ENCODE peak calls at places on chromosomes 5 and 9, in ten cellular contexts. A is lung; U is retina; E is memory B cell; T is naive B cell; Q is neural crest cell; D is ELR; V is WERI-Rb-1; H is transverse colon; O is CD4-positive, alpha-beta memory T cell. R is an unnamed sample.

GRCh38 chr9:116550728-116551436 is 136.2 kb upstream of the TRIM32 start:
- DNase-seq in A (no peak), U (no peak), E (no peak), T (no peak), Q (no peak), D (peak; percentile 22), V (no peak), H (no peak), O (no peak), R (no peak)

GRCh38 chr5:28961806-28962205 is 1923.4 kb upstream of the CDH9 start:
- DNase-seq in A (no peak), U (no peak), E (no peak), T (no peak), Q (no peak), D (no peak), V (no peak), H (no peak), O (no peak), R (no peak)

GRCh38 chr5:50667653-50668403 is 1.4 kb downstream of the PARP8 start:
- DNase-seq in A (peak; percentile 71), U (no peak), E (peak; percentile 88), T (peak; percentile 89), Q (no peak), D (peak; percentile 76), V (peak; percentile 19), H (peak; percentile 68), O (peak; percentile 94), R (peak; percentile 92)

GRCh38 chr5:124162782-124163532 is 583.5 kb downstream of the ZNF608 start:
- DNase-seq in A (no peak), U (peak; percentile 60), E (no peak), T (peak; percentile 22), Q (peak; percentile 17), D (peak; percentile 1), V (peak; percentile 17), H (peak; percentile 47), O (no peak), R (no peak)

GRCh38 chr5:44640945-44641456 is 167.7 kb upstream of the MRPS30 start:
- DNase-seq in A (no peak), U (no peak), E (no peak), T (no peak), Q (no peak), D (no peak), V (no peak), H (no peak), O (no peak), R (no peak)

GRCh38 chr9:16825971-16826370 is 44.5 kb downstream of the BNC2 start:
- DNase-seq in A (no peak), U (peak; percentile 18), E (no peak), T (no peak), Q (no peak), D (peak; percentile 84), V (peak; percentile 47), H (peak; percentile 12), O (no peak), R (no peak)

GRCh38 chr9:128026255-128027165 is 40.6 kb downstream of the NAIF1 start:
- DNase-seq in A (no peak), U (no peak), E (peak; percentile 80), T (peak; percentile 91), Q (no peak), D (peak; percentile 29), V (no peak), H (peak; percentile 59), O (peak; percentile 95), R (peak; percentile 95)

GRCh38 chr9:16530669-16531461 is 339.6 kb downstream of the BNC2 start:
- DNase-seq in A (no peak), U (no peak), E (no peak), T (no peak), Q (no peak), D (no peak), V (no peak), H (peak; percentile 22), O (no peak), R (no peak)

GRCh38 chr9:35001803-35002502 is 12.4 kb downstream of the DNAJB5 start:
- DNase-seq in A (no peak), U (no peak), E (no peak), T (no peak), Q (no peak), D (peak; percentile 69), V (no peak), H (no peak), O (no peak), R (no peak)

GRCh38 chr9:108784998-108785397 is 70.8 kb downstream of the ACTL7B start:
- DNase-seq in A (no peak), U (no peak), E (no peak), T (no peak), Q (no peak), D (no peak), V (peak; percentile 33), H (no peak), O (no peak), R (no peak)

GRCh38 chr5:154437281-154437965 is 8.4 kb upstream of the SAP30L start:
- DNase-seq in A (no peak), U (no peak), E (no peak), T (no peak), Q (no peak), D (no peak), V (no peak), H (no peak), O (no peak), R (no peak)

GRCh38 chr5:88826959-88827585 is 55.9 kb downstream of the MEF2C start:
- DNase-seq in A (no peak), U (no peak), E (peak; percentile 70), T (peak; percentile 92), Q (no peak), D (peak; percentile 54), V (no peak), H (peak; percentile 33), O (no peak), R (no peak)

GRCh38 chr9:94870793-94871558 is 144.5 kb downstream of the AOPEP start:
- DNase-seq in A (no peak), U (no peak), E (no peak), T (no peak), Q (no peak), D (peak; percentile 67), V (no peak), H (no peak), O (peak; percentile 92), R (peak; percentile 92)

GRCh38 chr5:146079695-146080361 is 25.5 kb downstream of the PLAC8L1 start:
- DNase-seq in A (no peak), U (no peak), E (no peak), T (no peak), Q (no peak), D (peak; percentile 20), V (no peak), H (no peak), O (peak; percentile 8), R (no peak)

GRCh38 chr5:4079881-4080280 is 484.2 kb downstream of the IRX1 start:
- DNase-seq in A (no peak), U (no peak), E (no peak), T (no peak), Q (no peak), D (no peak), V (no peak), H (no peak), O (no peak), R (no peak)

GRCh38 chr9:115604831-115605483 is 487.0 kb upstream of the TNC start:
- DNase-seq in A (no peak), U (no peak), E (no peak), T (no peak), Q (no peak), D (peak; percentile 95), V (no peak), H (no peak), O (no peak), R (no peak)

GRCh38 chr5:133316346-133317343 is 264.8 kb downstream of the HSPA4 start:
- DNase-seq in A (no peak), U (no peak), E (no peak), T (no peak), Q (peak; percentile 20), D (peak; percentile 36), V (peak; percentile 40), H (no peak), O (no peak), R (no peak)

GRCh38 chr5:60402161-60402785 is 297.7 kb downstream of the DEPDC1B start:
- DNase-seq in A (no peak), U (no peak), E (no peak), T (peak; percentile 8), Q (no peak), D (no peak), V (no peak), H (no peak), O (no peak), R (no peak)

GRCh38 chr9:104911029-104911607 is 16.8 kb downstream of the ABCA1 start:
- DNase-seq in A (no peak), U (no peak), E (no peak), T (no peak), Q (no peak), D (peak; percentile 73), V (peak; percentile 84), H (no peak), O (no peak), R (no peak)

GRCh38 chr5:52774005-52774410 is 13.7 kb upstream of the ITGA1 start:
- DNase-seq in A (no peak), U (peak; percentile 13), E (no peak), T (no peak), Q (no peak), D (no peak), V (no peak), H (no peak), O (peak; percentile 18), R (peak; percentile 23)

GRCh38 chr9:125467341-125467740 is 205.7 kb downstream of the GAPVD1 start:
- DNase-seq in A (no peak), U (no peak), E (no peak), T (no peak), Q (no peak), D (no peak), V (no peak), H (no peak), O (no peak), R (no peak)

GRCh38 chr5:176775409-176775808 is 35.0 kb upstream of the UNC5A start:
- DNase-seq in A (no peak), U (no peak), E (no peak), T (no peak), Q (no peak), D (peak; percentile 60), V (no peak), H (no peak), O (no peak), R (no peak)

GRCh38 chr5:157100140-157100679 is 8.6 kb downstream of the HAVCR2 start:
- DNase-seq in A (no peak), U (no peak), E (no peak), T (no peak), Q (no peak), D (no peak), V (no peak), H (no peak), O (no peak), R (no peak)

GRCh38 chr5:141409598-141410306 is 1.9 kb downstream of the PCDHGB6 start:
- DNase-seq in A (no peak), U (no peak), E (no peak), T (no peak), Q (no peak), D (no peak), V (no peak), H (no peak), O (no peak), R (no peak)

GRCh38 chr5:129094924-129095797 is 612 bp downstream of the ISOC1 start:
- DNase-seq in A (peak; percentile 69), U (no peak), E (no peak), T (no peak), Q (peak; percentile 47), D (peak; percentile 56), V (peak; percentile 73), H (peak; percentile 79), O (no peak), R (peak; percentile 38)

GRCh38 chr5:3218096-3218495 is 377.5 kb upstream of the IRX1 start:
- DNase-seq in A (peak; percentile 22), U (no peak), E (no peak), T (no peak), Q (no peak), D (no peak), V (no peak), H (no peak), O (no peak), R (no peak)

GRCh38 chr5:77697692-77698091 is 59.2 kb upstream of the OTP start:
- DNase-seq in A (no peak), U (no peak), E (no peak), T (no peak), Q (no peak), D (no peak), V (no peak), H (no peak), O (no peak), R (no peak)

GRCh38 chr9:2385746-2386145 is 235.8 kb upstream of the VLDLR start:
- DNase-seq in A (no peak), U (no peak), E (no peak), T (no peak), Q (no peak), D (no peak), V (peak; percentile 89), H (no peak), O (no peak), R (no peak)